ENCODE peak calls at places on chromosome 1, in ten cellular contexts. W, P, L, I, R, O, Y, H, N and C are unnamed samples.

GRCh38 chr1:164628758-164629157 is 69.8 kb downstream of the PBX1 start:
- DNase-seq in W (no peak), I (no peak), Y (no peak), N (no peak), H (no peak), L (no peak), O (no peak), P (no peak), R (no peak), C (no peak)

GRCh38 chr1:244919320-244920282 is 55.3 kb upstream of the HNRNPU start:
- DNase-seq in O (peak), R (no peak), I (no peak), L (no peak), N (no peak), H (no peak), Y (no peak), P (no peak), W (no peak), C (no peak)

GRCh38 chr1:58895559-58896135 is 111.8 kb upstream of the JUN start:
- DNase-seq in R (no peak), Y (no peak), H (no peak), N (no peak), L (no peak), O (no peak), P (no peak), W (no peak), I (no peak), C (no peak)

GRCh38 chr1:65792671-65793358 is at the start of gene PDE4B:
- DNase-seq in W (no peak), N (no peak), R (peak), Y (no peak), I (no peak), H (no peak), P (no peak), O (no peak), L (no peak), C (no peak)

GRCh38 chr1:171984850-171985485 is 143.7 kb downstream of the DNM3 start:
- DNase-seq in O (peak), R (no peak), L (no peak), H (no peak), N (no peak), W (no peak), I (no peak), Y (no peak), P (no peak), C (no peak)

GRCh38 chr1:8297245-8297644 is 20.7 kb upstream of the SLC45A1 start:
- DNase-seq in Y (no peak), N (no peak), I (no peak), L (no peak), O (no peak), H (no peak), P (no peak), R (no peak), W (no peak), C (no peak)

GRCh38 chr1:54309631-54310366 is 96.4 kb downstream of the SSBP3 start:
- DNase-seq in R (no peak), Y (no peak), N (no peak), P (no peak), O (no peak), L (no peak), W (no peak), H (no peak), I (no peak), C (no peak)

GRCh38 chr1:33094971-33095604 is 14.1 kb downstream of the AZIN2 start:
- DNase-seq in H (peak), W (no peak), I (no peak), N (peak), L (peak), O (no peak), R (peak), P (no peak), Y (no peak), C (no peak)

GRCh38 chr1:112715264-112716053 is at the start of gene PPM1J:
- DNase-seq in W (peak), Y (peak), R (peak), H (peak), L (peak), O (peak), I (peak), P (peak), N (peak), C (peak)

GRCh38 chr1:47804127-47804526 is 193.1 kb downstream of the TRABD2B start:
- DNase-seq in W (no peak), H (no peak), P (no peak), R (no peak), I (no peak), N (no peak), Y (no peak), O (no peak), L (no peak), C (no peak)

GRCh38 chr1:20836230-20836629 is 49.1 kb upstream of the HP1BP3 start:
- DNase-seq in N (no peak), Y (no peak), W (no peak), H (no peak), L (no peak), R (no peak), I (no peak), O (no peak), P (no peak), C (no peak)

GRCh38 chr1:93907718-93908117 is 1.5 kb downstream of the GCLM start:
- DNase-seq in W (no peak), R (peak), Y (no peak), N (no peak), L (no peak), H (no peak), P (no peak), I (no peak), O (no peak), C (no peak)

GRCh38 chr1:185420588-185421081 is 103.6 kb upstream of the IVNS1ABP start:
- DNase-seq in I (peak), R (no peak), P (no peak), L (no peak), H (no peak), N (no peak), Y (no peak), W (no peak), O (peak), C (no peak)

GRCh38 chr1:229192031-229192430 is 78.9 kb upstream of the RAB4A start:
- DNase-seq in I (peak), H (no peak), R (no peak), L (no peak), P (no peak), Y (no peak), O (no peak), W (no peak), N (no peak), C (peak)

GRCh38 chr1:174740248-174740990 is 259.3 kb upstream of the CACYBP start:
- DNase-seq in P (no peak), Y (no peak), H (no peak), L (no peak), R (peak), W (no peak), N (no peak), I (no peak), O (no peak), C (no peak)